ENCODE peak calls at places on chromosome 20, in six cellular contexts. J, O, G, D, B and V are unnamed samples. For H3K9me3, the result is how much of the 10 kb centered on the place peaks cover.

GRCh38 chr20:51434026-51434425 is 108.5 kb downstream of the NFATC2 start:
- DNase-seq in O (no peak), G (no peak), J (no peak), D (no peak), B (no peak), V (no peak)

GRCh38 chr20:47317127-47317895 is 39.2 kb downstream of the ZMYND8 start:
- DNase-seq in G (peak), O (peak), J (peak), D (peak), B (peak), V (peak)

GRCh38 chr20:41005361-41005729 is 23.3 kb upstream of the TOP1 start:
- DNase-seq in D (peak), B (peak), G (peak), O (peak), J (peak), V (no peak)

GRCh38 chr20:20694591-20694990 is 17.9 kb downstream of the RALGAPA2 start:
- DNase-seq in J (no peak), O (no peak), D (no peak), B (no peak), G (no peak), V (no peak)

GRCh38 chr20:40513010-40513409 is 176.0 kb downstream of the MAFB start:
- DNase-seq in J (no peak), O (no peak), B (no peak), D (no peak), G (no peak), V (no peak)

GRCh38 chr20:47139934-47140333 is 216.6 kb downstream of the ZMYND8 start:
- DNase-seq in O (no peak), J (no peak), B (no peak), D (no peak), G (no peak), V (no peak)

GRCh38 chr20:36399147-36399968 is 93.2 kb downstream of the DLGAP4 start:
- DNase-seq in G (no peak), B (peak), J (no peak), O (no peak), D (no peak), V (peak)

GRCh38 chr20:62143976-62144825 is 632 bp downstream of the SS18L1 start:
- DNase-seq in J (no peak), D (peak), G (peak), B (peak), O (no peak), V (peak)

GRCh38 chr20:54510546-54511129 is 35.2 kb downstream of the DOK5 start:
- DNase-seq in J (no peak), G (no peak), B (no peak), D (peak), O (no peak), V (no peak)

GRCh38 chr20:11496382-11496781 is 421.3 kb upstream of the BTBD3 start:
- DNase-seq in J (no peak), G (no peak), O (no peak), D (no peak), B (no peak), V (no peak)

GRCh38 chr20:25659999-25660398 is 36.2 kb upstream of the NANP start:
- DNase-seq in O (no peak), G (no peak), J (no peak), D (no peak), B (no peak), V (no peak)

GRCh38 chr20:8647868-8648495 is 420.9 kb upstream of the PLCB4 start:
- DNase-seq in B (no peak), J (no peak), D (peak), G (no peak), O (no peak), V (no peak)

GRCh38 chr20:35616465-35617396 is 1.1 kb downstream of the SPAG4 start:
- DNase-seq in O (peak), J (peak), G (peak), D (peak), B (peak), V (no peak)

GRCh38 chr20:43849496-43850197 is 65.0 kb upstream of the TOX2 start:
- DNase-seq in O (no peak), J (peak), G (peak), B (no peak), D (no peak), V (no peak)

GRCh38 chr20:63027425-63028389 is 20.9 kb upstream of the BHLHE23 start:
- DNase-seq in B (no peak), O (no peak), G (no peak), D (no peak), J (no peak), V (peak)

GRCh38 chr20:31890646-31891045 is 20.2 kb downstream of the TTLL9 start:
- DNase-seq in G (no peak), O (no peak), J (peak), D (no peak), B (no peak), V (no peak)

GRCh38 chr20:50967621-50968020 is 9.0 kb downstream of the MOCS3 start:
- DNase-seq in J (no peak), O (no peak), D (no peak), B (no peak), G (no peak), V (no peak)

GRCh38 chr20:36440370-36441026 is 100.8 kb upstream of the MYL9 start:
- DNase-seq in B (no peak), D (no peak), J (no peak), O (no peak), G (no peak), V (no peak)

GRCh38 chr20:42544926-42545325 is 644.8 kb downstream of the PTPRT start:
- DNase-seq in B (peak), D (no peak), O (no peak), G (no peak), J (no peak), V (no peak)

GRCh38 chr20:57894096-57894495 is 184.3 kb upstream of the PMEPA1 start:
- DNase-seq in J (no peak), B (no peak), O (no peak), G (no peak), D (no peak), V (no peak)

GRCh38 chr20:52895662-52896061 is 76.5 kb upstream of the TSHZ2 start:
- DNase-seq in B (no peak), J (no peak), O (no peak), D (no peak), G (no peak), V (no peak)

GRCh38 chr20:60219984-60220540 is 261.8 kb downstream of the CDH26 start:
- DNase-seq in O (no peak), D (no peak), J (no peak), B (no peak), G (no peak), V (no peak)

GRCh38 chr20:17648782-17649730 is 33.0 kb downstream of the RRBP1 start:
- DNase-seq in O (no peak), J (no peak), B (peak), D (peak), G (no peak), V (no peak)

GRCh38 chr20:46083531-46084061 is 6.2 kb downstream of the NCOA5 start:
- DNase-seq in D (no peak), O (no peak), B (no peak), J (no peak), G (no peak), V (no peak)

GRCh38 chr20:58045156-58045555 is 183.3 kb downstream of the ANKRD60 start:
- DNase-seq in O (no peak), J (no peak), D (no peak), G (peak), B (no peak), V (no peak)

GRCh38 chr20:49540696-49541435 is 27.1 kb downstream of the PTGIS start:
- DNase-seq in B (no peak), J (peak), O (no peak), G (no peak), D (no peak), V (no peak)

GRCh38 chr20:47951521-47951951 is 166.3 kb upstream of the SULF2 start:
- DNase-seq in J (peak), O (no peak), G (no peak), B (no peak), D (no peak), V (no peak)

GRCh38 chr20:22974354-22974753 is 60.8 kb upstream of the SSTR4 start:
- DNase-seq in G (no peak), J (no peak), O (no peak), B (no peak), D (no peak), V (no peak)

GRCh38 chr20:20820780-20821495 is 108.5 kb upstream of the RALGAPA2 start:
- DNase-seq in O (no peak), G (no peak), D (no peak), B (no peak), J (no peak), V (no peak)

GRCh38 chr20:23586735-23587525 is 18.6 kb upstream of the CST9L start:
- DNase-seq in O (no peak), G (no peak), J (no peak), B (no peak), D (no peak), V (no peak)

DNA sequence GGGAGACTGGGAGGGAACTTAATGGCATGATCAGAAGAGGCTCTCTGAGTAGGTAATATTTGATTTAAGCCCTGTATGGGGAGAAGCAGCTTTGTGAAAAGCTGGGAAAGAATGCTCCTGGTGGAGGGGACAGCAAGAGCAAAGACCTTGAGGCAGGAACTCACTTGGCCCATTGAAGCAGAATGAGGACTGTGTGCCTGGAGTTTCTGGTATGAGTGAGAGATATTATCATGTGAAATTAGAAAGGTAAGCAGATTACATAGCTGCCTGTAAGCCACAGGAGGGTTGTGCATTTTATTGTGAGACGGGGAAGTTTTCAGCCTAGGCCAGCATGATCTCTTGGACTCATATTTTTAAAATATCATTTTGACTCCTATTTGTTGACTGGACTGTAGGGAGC is 502.1 kb downstream of the DHX35 start:
- DNase-seq in O (no peak), D (no peak), J (no peak), B (no peak), G (no peak), V (no peak)
- H3K9me3 ChIP-seq in O (under half), D (under half), J (under half), B (under half), G (under half), V (under half)

GRCh38 chr20:1809121-1809520 is 86.1 kb upstream of the SIRPA start:
- DNase-seq in O (no peak), B (no peak), D (no peak), J (peak), G (no peak), V (no peak)

GRCh38 chr20:1805816-1806215 is 89.4 kb upstream of the SIRPA start:
- DNase-seq in O (no peak), J (no peak), D (no peak), B (no peak), G (no peak), V (no peak)

GRCh38 chr20:1806456-1806855 is 88.8 kb upstream of the SIRPA start:
- DNase-seq in O (no peak), J (no peak), B (no peak), G (no peak), D (no peak), V (no peak)

GRCh38 chr20:1808101-1808500 is 87.1 kb upstream of the SIRPA start:
- DNase-seq in J (no peak), D (no peak), G (no peak), O (no peak), B (no peak), V (no peak)

GRCh38 chr20:1807394-1807793 is 87.8 kb upstream of the SIRPA start:
- DNase-seq in O (no peak), B (no peak), J (no peak), D (no peak), G (no peak), V (no peak)
- H3K27ac ChIP-seq in O (no peak), B (no peak), J (no peak), D (no peak), G (no peak), V (no peak)

DNA sequence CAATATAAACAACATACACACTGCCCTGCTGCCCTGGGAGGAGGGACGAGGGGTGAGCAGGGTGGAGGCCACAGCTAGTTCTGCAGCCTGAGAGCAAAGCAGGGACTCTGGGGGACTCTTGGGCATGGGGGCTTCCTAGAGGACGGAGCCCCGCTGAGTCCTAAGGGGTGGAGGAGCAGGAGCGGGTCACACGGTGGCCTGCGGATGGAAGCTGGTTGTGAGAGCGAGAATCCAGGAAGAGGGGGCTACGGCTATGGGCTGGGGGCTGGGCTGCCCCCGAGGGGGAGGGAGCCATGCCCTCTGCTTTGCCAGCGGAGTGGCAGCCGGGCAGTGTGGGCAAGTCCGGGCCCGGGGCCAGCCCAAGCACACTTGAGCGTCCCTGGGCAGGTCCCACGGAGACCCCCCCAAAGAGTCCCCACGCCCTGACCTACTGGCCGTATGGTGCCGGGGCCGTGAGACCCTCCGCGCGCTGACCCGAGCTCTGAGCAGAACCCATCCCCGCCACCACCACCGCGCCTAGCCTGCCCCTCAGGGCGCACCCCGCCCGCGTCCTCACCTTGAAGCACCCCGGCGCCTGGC is 369 bp downstream of the ADAM33 start:
- DNase-seq in B (no peak), O (no peak), G (no peak), J (no peak), D (no peak), V (no peak)
- H3K4me3 ChIP-seq in B (no peak), O (peak), G (peak), J (no peak), D (peak), V (no peak)

GRCh38 chr20:29740601-29740950 is 1516.9 kb upstream of the DEFB115 start:
- DNase-seq in O (no peak), G (no peak), J (no peak), D (no peak), B (no peak), V (no peak)
- H3K9me3 ChIP-seq in O (under half), G (under half), J (under half), D (under half), B (under half), V (under half)